ENCODE peak calls at places on chromosomes 13 and 19, in six cellular contexts. R is NCI-H2081, W is NCI-H1105 treated with DMSO at 0.1 percent for 48 hours, T is epithelial cell of esophagus, Z is omental fat pad, B is T-cell. P is an unnamed sample.

GRCh38 chr19:37986048-37986750 is 79.2 kb downstream of the SIPA1L3 start:
- DNase-seq in B (no peak), R (peak; percentile 58), Z (no peak), W (peak; percentile 70), T (peak; percentile 19), P (no peak)

GRCh38 chr19:11269408-11269807 is 7.1 kb upstream of the DOCK6 start:
- DNase-seq in Z (no peak), W (no peak), B (no peak), T (peak; percentile 75), R (no peak), P (no peak)

GRCh38 chr19:18541992-18542935 is 1.1 kb downstream of the FKBP8 start:
- DNase-seq in T (no peak), Z (no peak), R (no peak), W (no peak), B (no peak), P (no peak)

GRCh38 chr13:20006206-20006605 is 47.7 kb downstream of the ZMYM2 start:
- DNase-seq in Z (no peak), R (no peak), B (no peak), T (no peak), W (no peak), P (no peak)

GRCh38 chr19:45773384-45773783 is 4.3 kb upstream of the SIX5 start:
- DNase-seq in B (no peak), W (no peak), R (no peak), Z (no peak), T (no peak), P (no peak)

GRCh38 chr13:24083141-24083540 is 77.4 kb upstream of the SPATA13 start:
- DNase-seq in B (no peak), R (no peak), Z (no peak), T (no peak), W (no peak), P (no peak)

GRCh38 chr19:19591133-19591825 is 27.2 kb downstream of the PBX4 start:
- DNase-seq in W (no peak), R (peak; percentile 17), T (peak; percentile 98), Z (no peak), B (peak; percentile 60), P (no peak)

GRCh38 chr19:13841339-13842293 is 35.3 kb upstream of the NANOS3 start:
- DNase-seq in B (no peak), T (peak; percentile 52), Z (no peak), R (no peak), W (no peak), P (no peak)

GRCh38 chr19:1333789-1334188 is 48.1 kb downstream of the EFNA2 start:
- DNase-seq in W (no peak), R (no peak), B (no peak), Z (no peak), T (no peak), P (no peak)

GRCh38 chr13:92074658-92075057 is 676.2 kb downstream of the GPC5 start:
- DNase-seq in T (peak; percentile 15), W (no peak), Z (no peak), B (no peak), R (no peak), P (no peak)

GRCh38 chr19:31448221-31448657 is 99.0 kb upstream of the TSHZ3 start:
- DNase-seq in W (peak; percentile 85), B (no peak), R (no peak), Z (no peak), T (no peak), P (peak; percentile 92)

GRCh38 chr13:47397739-47398138 is 500.9 kb upstream of the HTR2A start:
- DNase-seq in B (no peak), Z (no peak), W (no peak), R (no peak), T (peak; percentile 36), P (no peak)

GRCh38 chr19:7013678-7014077 is 7.6 kb downstream of the MBD3L2B start:
- DNase-seq in R (no peak), Z (no peak), T (peak; percentile 56), W (no peak), B (no peak), P (no peak)

GRCh38 chr19:50361290-50362029 is 4.0 kb downstream of the NAPSA start:
- DNase-seq in B (no peak), T (no peak), R (no peak), W (no peak), Z (no peak), P (no peak)

GRCh38 chr19:7868326-7868670 is 5.9 kb downstream of the PRR36 start:
- DNase-seq in T (peak; percentile 34), R (no peak), B (no peak), W (no peak), Z (no peak), P (no peak)

GRCh38 chr13:92896842-92897241 is 329.8 kb upstream of the GPC6 start:
- DNase-seq in T (peak; percentile 66), Z (no peak), B (no peak), W (peak; percentile 64), R (peak; percentile 29), P (no peak)

GRCh38 chr13:60146491-60146890 is 17.2 kb downstream of the DIAPH3 start:
- DNase-seq in R (no peak), W (no peak), B (no peak), Z (no peak), T (no peak), P (no peak)

GRCh38 chr19:48390188-48391099 is 907 bp downstream of the KDELR1 start:
- DNase-seq in W (peak; percentile 37), Z (no peak), B (peak; percentile 56), T (peak; percentile 55), R (peak; percentile 29), P (no peak)

GRCh38 chr13:26558074-26558805 is 757 bp downstream of the WASF3 start:
- DNase-seq in Z (no peak), T (peak; percentile 12), W (peak; percentile 6), R (no peak), B (no peak), P (no peak)

GRCh38 chr13:50124536-50125305 is 109.5 kb downstream of the KCNRG start:
- DNase-seq in Z (no peak), R (peak; percentile 63), T (peak; percentile 46), W (no peak), B (peak; percentile 98), P (no peak)

GRCh38 chr19:52554216-52554971 is 15.7 kb upstream of the ZNF701 start:
- DNase-seq in T (no peak), B (no peak), W (no peak), R (no peak), Z (no peak), P (no peak)

GRCh38 chr13:95553614-95554385 is 1.3 kb downstream of the CLDN10 start:
- DNase-seq in B (no peak), W (no peak), R (no peak), Z (no peak), T (peak; percentile 26), P (no peak)

GRCh38 chr13:93709511-93710244 is 483.1 kb downstream of the GPC6 start:
- DNase-seq in Z (no peak), B (no peak), R (no peak), T (no peak), W (no peak), P (no peak)

GRCh38 chr19:44620667-44621066 is 7.3 kb downstream of the IGSF23 start:
- DNase-seq in W (no peak), Z (no peak), R (no peak), T (no peak), B (no peak), P (no peak)

P was measured in esophagus muscularis mucosa.